ENCODE peak calls at places on chromosomes 7 and 10, in nine cellular contexts. Z is suprapubic skin, U is HL-60, N is transverse colon, M is sigmoid colon, H is H1, G is prostate gland, E is breast epithelium, R is Panc1. I is an unnamed sample.

GRCh38 chr7:44618754-44619153 is 12.3 kb downstream of the OGDH start:
- DNase-seq in U (no peak), E (no peak), N (no peak), H (no peak), Z (no peak), G (no peak), M (no peak), R (no peak), I (no peak)

GRCh38 chr7:33108591-33108930 is 643 bp downstream of the RP9 start:
- DNase-seq in R (no peak), E (no peak), N (peak; percentile 13), U (peak; percentile 22), M (no peak), G (no peak), Z (no peak), H (no peak), I (no peak)

GRCh38 chr7:93819699-93820098 is 70.9 kb downstream of the TFPI2 start:
- DNase-seq in E (no peak), H (no peak), N (no peak), M (no peak), R (no peak), G (no peak), U (no peak), Z (no peak), I (no peak)

GRCh38 chr7:105245398-105246099 is 143.2 kb downstream of the SRPK2 start:
- DNase-seq in U (no peak), H (no peak), G (no peak), E (no peak), R (no peak), M (no peak), N (no peak), Z (no peak), I (no peak)

GRCh38 chr7:144812379-144813283 is 23.2 kb downstream of the TPK1 start:
- DNase-seq in M (no peak), U (peak; percentile 23), R (no peak), G (no peak), H (no peak), N (no peak), Z (no peak), E (no peak), I (no peak)

GRCh38 chr10:11510714-11511113 is 100.7 kb downstream of the USP6NL start:
- DNase-seq in N (no peak), Z (no peak), H (no peak), M (no peak), G (no peak), U (no peak), R (no peak), E (no peak), I (no peak)

GRCh38 chr7:146126767-146127509 is 10.3 kb downstream of the CNTNAP2 start:
- DNase-seq in N (no peak), E (no peak), U (no peak), H (no peak), M (no peak), R (no peak), Z (no peak), G (no peak), I (no peak)

GRCh38 chr10:14583252-14583651 is 191.4 kb downstream of the FAM107B start:
- DNase-seq in R (no peak), U (no peak), G (no peak), E (no peak), M (no peak), H (no peak), N (peak; percentile 72), Z (no peak), I (no peak)

GRCh38 chr10:50941629-50942028 is 56.2 kb upstream of the A1CF start:
- DNase-seq in M (no peak), Z (no peak), H (no peak), E (no peak), R (no peak), N (no peak), U (no peak), G (no peak), I (no peak)

GRCh38 chr7:92043637-92044036 is 90.6 kb downstream of the CYP51A1 start:
- DNase-seq in R (no peak), M (no peak), Z (no peak), E (no peak), N (no peak), G (no peak), U (no peak), H (no peak), I (no peak)

GRCh38 chr7:50982626-50983025 is 199.9 kb upstream of the GRB10 start:
- DNase-seq in U (no peak), N (no peak), G (no peak), M (no peak), E (no peak), R (no peak), Z (no peak), H (no peak), I (no peak)

GRCh38 chr7:107811934-107812333 is 8.9 kb upstream of the SLC26A3 start:
- DNase-seq in R (no peak), M (peak; percentile 62), U (no peak), Z (no peak), N (no peak), E (no peak), G (peak; percentile 69), H (no peak), I (no peak)

GRCh38 chr10:77637986-77638765 is 568 bp upstream of the KCNMA1 start:
- DNase-seq in U (no peak), N (peak; percentile 31), E (no peak), R (no peak), Z (no peak), G (no peak), H (no peak), M (peak; percentile 74), I (no peak)

GRCh38 chr10:99996934-99997648 is 12.7 kb downstream of the DNMBP start:
- DNase-seq in H (no peak), Z (no peak), U (no peak), E (no peak), G (no peak), M (no peak), R (no peak), N (no peak), I (peak; percentile 58)

GRCh38 chr10:117462816-117463544 is 79.6 kb upstream of the EMX2 start:
- DNase-seq in U (no peak), N (no peak), M (no peak), R (no peak), G (no peak), E (no peak), H (no peak), Z (no peak), I (no peak)

GRCh38 chr7:158228986-158229385 is 358.6 kb downstream of the PTPRN2 start:
- DNase-seq in R (no peak), U (no peak), E (no peak), Z (no peak), G (no peak), H (peak; percentile 15), M (no peak), N (no peak), I (no peak)

GRCh38 chr7:101701153-101701794 is 72.2 kb upstream of the MYL10 start:
- DNase-seq in G (no peak), U (no peak), R (no peak), N (peak; percentile 56), M (no peak), Z (no peak), H (no peak), E (no peak), I (no peak)

GRCh38 chr10:48369501-48369900 is 63.0 kb downstream of the MAPK8 start:
- DNase-seq in N (no peak), Z (no peak), G (no peak), E (no peak), R (no peak), H (no peak), U (no peak), M (no peak), I (no peak)

GRCh38 chr10:73886085-73886529 is 11.8 kb upstream of the CAMK2G start:
- DNase-seq in H (no peak), E (peak; percentile 60), Z (peak; percentile 81), M (peak; percentile 90), G (peak; percentile 74), U (peak; percentile 75), N (peak; percentile 72), R (peak; percentile 72), I (no peak)

GRCh38 chr7:99949645-99950228 is 20.3 kb upstream of the GJC3 start:
- DNase-seq in H (no peak), R (no peak), Z (no peak), G (peak; percentile 65), M (no peak), E (no peak), U (no peak), N (no peak), I (no peak)

GRCh38 chr10:102312683-102313082 is 67.4 kb downstream of the GBF1 start:
- DNase-seq in Z (no peak), G (no peak), R (no peak), N (no peak), U (no peak), M (no peak), E (no peak), H (no peak), I (no peak)
- H3K27ac ChIP-seq in Z (no peak overlapping the region), G (no peak overlapping the region), R (peak overlapping the region; percentile 35), N (peak overlapping the region; percentile 43), U (no peak overlapping the region), M (peak overlapping the region; percentile 10), E (peak overlapping the region; percentile 17), H (no peak overlapping the region), I (no peak overlapping the region)

GRCh38 chr10:112955736-112956421 is 5.8 kb downstream of the TCF7L2 start:
- DNase-seq in U (peak; percentile 48), G (no peak), M (peak; percentile 68), N (peak; percentile 34), R (no peak), H (no peak), E (no peak), Z (no peak), I (no peak)
- H3K4me3 ChIP-seq in U (no peak overlapping the region), G (peak overlapping the region; percentile 8), M (peak overlapping the region; percentile 7), N (peak overlapping the region; percentile 21), R (peak overlapping the region; percentile 90), H (peak overlapping the region; percentile 81), E (peak overlapping the region; percentile 79), Z (peak overlapping the region; percentile 73), I (peak overlapping the region; percentile 49)

GRCh38 chr10:62772186-62772950 is 32.2 kb upstream of the ADO start:
- DNase-seq in G (no peak), U (no peak), N (no peak), Z (no peak), R (no peak), E (no peak), M (no peak), H (no peak), I (no peak)
- TF ChIP-seq POLR2AphosphoS5 in G (no peak), U (no peak), N (no peak), Z (no peak), R (no peak), E (no peak), M (no peak), H (no peak), I (no peak)

DNA sequence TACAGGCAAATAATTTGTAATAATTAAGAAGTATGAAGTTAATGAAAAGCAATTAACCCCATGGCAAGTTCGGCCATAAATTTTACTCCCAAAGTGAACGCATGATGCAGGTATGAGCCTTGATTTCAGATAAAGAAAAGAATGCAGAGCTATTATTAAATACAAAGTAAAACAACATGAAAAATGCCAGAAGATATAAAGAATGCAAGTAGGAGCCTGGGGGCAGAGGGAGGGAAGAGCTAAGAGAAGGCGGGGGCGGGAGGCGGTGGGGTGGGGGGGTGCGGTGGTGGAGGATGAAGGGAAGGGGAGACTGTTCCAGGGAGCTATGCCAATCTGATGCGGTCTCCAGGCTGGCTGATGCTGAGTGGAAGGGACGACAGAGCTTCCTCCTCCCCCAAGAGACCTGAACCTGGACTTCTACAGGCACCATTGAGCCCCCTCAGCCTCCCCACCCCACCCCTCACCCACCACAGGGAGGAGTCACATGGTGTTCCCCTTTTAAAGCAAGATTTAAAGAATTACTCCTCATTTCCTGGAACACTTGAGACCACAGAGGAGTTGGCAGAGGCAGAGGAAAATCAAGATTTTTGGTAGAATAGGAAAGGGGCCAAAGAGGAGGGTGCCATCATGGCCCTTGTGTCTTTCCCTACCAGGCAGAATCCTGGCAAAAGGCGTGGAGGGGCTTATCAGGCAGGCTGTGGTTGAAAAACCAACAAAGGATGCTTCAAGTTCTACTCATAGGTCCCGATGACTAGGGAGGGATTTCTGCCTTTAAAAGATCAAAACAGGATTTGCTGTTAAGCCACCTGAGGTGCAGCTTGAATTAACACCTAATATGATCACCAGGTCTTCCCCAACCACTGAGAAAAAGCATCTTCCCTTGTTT is 45.4 kb downstream of the BPGM start:
- DNase-seq in H (no peak), U (no peak), E (no peak), M (no peak), R (no peak), G (no peak), Z (no peak), N (no peak), I (no peak)
- H3K27ac ChIP-seq in H (no peak overlapping the region), U (no peak overlapping the region), E (peak overlapping the region; percentile 62), M (no peak overlapping the region), R (no peak overlapping the region), G (peak overlapping the region; percentile 75), Z (peak overlapping the region; percentile 49), N (peak overlapping the region; percentile 81), I (peak overlapping the region; percentile 55)